ENCODE peak calls at places on chromosomes 11 and 22, in six cellular contexts. C is stomach; F is K562; S is CD8-positive, alpha-beta T cell; Y is IMR-90; Z is prostate gland. P is an unnamed sample. For H3K9me3 and H3K4me1, the result is how much of the 10 kb centered on the place peaks cover.

GRCh38 chr22:30733081-30733680 is 38.5 kb downstream of the OSBP2 start:
- DNase-seq in F (no peak), C (no peak), S (no peak), Y (peak), Z (no peak), P (no peak)

GRCh38 chr11:613369-613968 is 2.3 kb downstream of the IRF7 start:
- DNase-seq in Z (peak), Y (no peak), S (peak), F (peak), C (peak), P (peak)

GRCh38 chr11:65236194-65237059 is 25.3 kb upstream of the POLA2 start:
- DNase-seq in Y (no peak), S (no peak), Z (no peak), F (no peak), C (no peak), P (no peak)

GRCh38 chr22:31764785-31765184 is 11.0 kb downstream of the DEPDC5 start:
- DNase-seq in Z (no peak), C (no peak), S (no peak), F (peak), Y (no peak), P (no peak)

GRCh38 chr22:37742374-37743092 is 45.7 kb downstream of the TRIOBP start:
- DNase-seq in Y (peak), S (no peak), Z (no peak), F (peak), C (peak), P (no peak)

GRCh38 chr11:1228183-1228821 is 5.4 kb downstream of the MUC5B start:
- DNase-seq in C (no peak), S (no peak), F (no peak), Y (no peak), Z (no peak), P (peak)

GRCh38 chr11:81070948-81071347 is 1630.1 kb upstream of the TENM4 start:
- DNase-seq in Z (no peak), F (no peak), C (no peak), Y (no peak), S (no peak), P (no peak)

GRCh38 chr11:30426781-30427180 is 103.9 kb downstream of the ARL14EP start:
- DNase-seq in F (no peak), S (no peak), C (no peak), Z (peak), Y (no peak), P (no peak)

GRCh38 chr11:62546244-62546936 is at the start of gene AHNAK:
- DNase-seq in F (peak), Y (peak), Z (peak), S (peak), C (peak), P (peak)
- H3K4me3 ChIP-seq in F (peak), Y (peak), Z (peak), S (peak), C (peak), P (peak)

GRCh38 chr11:22371188-22371587 is 33.0 kb downstream of the SLC17A6 start:
- DNase-seq in S (no peak), C (no peak), Y (no peak), F (no peak), Z (no peak), P (no peak)
- H3K9me3 ChIP-seq in S (under half), C (under half), Y (under half), F (under half), Z (under half), P (under half)

GRCh38 chr11:36373040-36374010 is 77.2 kb downstream of the PRR5L start:
- DNase-seq in C (no peak), Z (no peak), F (no peak), S (no peak), Y (no peak), P (no peak)

GRCh38 chr11:36376315-36376887 is 80.3 kb downstream of the PRR5L start:
- DNase-seq in F (no peak), Y (peak), Z (no peak), C (peak), S (no peak), P (no peak)

GRCh38 chr11:36375348-36376314 is 79.5 kb downstream of the PRR5L start:
- DNase-seq in Z (no peak), S (no peak), F (no peak), C (no peak), Y (no peak), P (no peak)

GRCh38 chr11:36376888-36377758 is 81.0 kb downstream of the PRR5L start:
- DNase-seq in S (peak), C (peak), Z (no peak), Y (peak), F (no peak), P (peak)

DNA sequence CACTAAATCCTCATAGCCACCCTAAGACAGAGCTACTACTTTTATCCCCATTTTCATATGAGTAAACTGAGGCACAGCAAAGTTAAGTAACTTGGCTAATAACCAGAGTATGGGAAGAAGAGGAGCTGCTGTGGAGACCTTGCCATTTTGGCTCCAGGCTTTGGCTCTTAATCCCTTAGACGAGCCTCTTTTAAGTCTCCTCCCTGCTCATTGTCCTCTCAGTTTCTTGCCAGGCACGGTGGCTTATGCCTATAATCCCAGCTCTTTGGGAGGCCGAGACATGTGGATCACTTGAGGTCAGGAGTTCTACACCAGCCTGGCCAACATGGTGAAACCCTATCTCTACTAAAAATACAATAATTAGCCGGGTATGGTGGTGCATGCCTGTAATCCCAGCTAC is 78.6 kb downstream of the PRR5L start:
- DNase-seq in Y (no peak), S (no peak), F (no peak), Z (no peak), C (no peak), P (no peak)
- H3K4me1 ChIP-seq in Y (under half), S (under half), F (under half), Z (under half), C (under half), P (under half)

GRCh38 chr11:67613960-67614715 is 7.4 kb downstream of the NDUFV1 start:
- DNase-seq in Z (no peak), C (peak), Y (peak), S (peak), F (peak), P (peak)
- H3K4me3 ChIP-seq in Z (peak), C (peak), Y (no peak), S (peak), F (no peak), P (no peak)

DNA sequence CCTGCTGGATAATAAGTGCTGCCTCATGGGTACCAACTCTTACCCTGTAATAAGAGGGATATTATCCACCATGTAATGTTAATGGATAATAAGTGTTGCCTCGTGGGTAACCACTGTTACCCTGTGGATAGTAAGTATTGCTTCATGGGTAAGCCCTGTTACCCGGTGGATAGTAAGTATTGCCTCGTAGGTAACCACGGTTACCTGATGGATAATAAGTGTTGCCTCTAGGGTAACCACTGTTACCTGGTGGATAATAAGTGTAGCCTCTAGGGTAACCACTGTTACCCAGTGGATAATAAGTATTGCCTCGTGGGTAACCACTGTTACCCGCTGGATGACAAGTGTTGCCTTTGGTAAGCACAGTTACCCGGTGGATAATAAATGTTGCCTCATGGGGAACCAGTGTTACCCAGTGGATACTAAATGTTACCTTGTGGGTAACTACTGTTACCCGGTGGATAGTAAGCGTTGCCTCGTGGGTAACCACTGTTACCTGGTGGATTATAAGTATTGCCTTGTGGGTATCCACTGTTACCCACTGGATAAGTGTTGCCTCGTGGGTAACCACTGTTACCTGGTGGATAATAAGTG is 18.6 kb upstream of the NXPE4 start:
- DNase-seq in Z (no peak), C (no peak), S (no peak), Y (no peak), F (no peak), P (no peak)
- H3K9me3 ChIP-seq in Z (under half), C (under half), S (under half), Y (under half), F (under half), P (under half)

DNA sequence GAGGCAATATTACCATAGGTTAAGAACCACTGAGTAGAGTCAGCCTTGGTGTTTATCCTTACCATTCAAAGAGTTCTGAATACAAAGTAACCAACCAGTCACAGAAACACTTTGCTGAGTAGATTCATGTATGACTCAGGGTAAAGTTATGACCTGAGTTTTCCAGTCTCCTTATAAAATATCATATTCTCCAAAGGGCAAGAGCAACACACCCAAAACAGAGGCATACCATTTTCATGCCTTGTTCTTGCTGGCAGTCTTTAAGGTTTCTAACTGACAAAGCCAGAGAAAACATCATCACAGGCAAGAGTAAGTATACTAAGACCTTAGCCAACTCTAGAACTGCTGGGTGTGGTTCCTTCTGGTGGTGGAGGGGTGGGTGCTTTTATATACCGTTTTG is 3.2 kb downstream of the ATL3 start:
- DNase-seq in Y (peak), F (no peak), C (no peak), S (no peak), Z (no peak), P (no peak)
- H3K4me1 ChIP-seq in Y (under half), F (under half), C (half or more), S (under half), Z (under half), P (under half)

GRCh38 chr11:47148903-47149535 is 27.7 kb downstream of the ARFGAP2 start:
- DNase-seq in S (no peak), Z (no peak), C (peak), Y (peak), F (no peak), P (peak)

GRCh38 chr11:47148274-47148673 is 28.4 kb downstream of the ARFGAP2 start:
- DNase-seq in F (no peak), C (no peak), S (no peak), Z (no peak), Y (no peak), P (no peak)

GRCh38 chr11:47147250-47147649 is 29.4 kb downstream of the ARFGAP2 start:
- DNase-seq in Z (no peak), Y (no peak), S (no peak), F (no peak), C (no peak), P (no peak)

GRCh38 chr11:47143322-47143721 is 33.4 kb downstream of the ARFGAP2 start:
- DNase-seq in Y (peak), F (no peak), S (no peak), Z (peak), C (no peak), P (peak)

DNA sequence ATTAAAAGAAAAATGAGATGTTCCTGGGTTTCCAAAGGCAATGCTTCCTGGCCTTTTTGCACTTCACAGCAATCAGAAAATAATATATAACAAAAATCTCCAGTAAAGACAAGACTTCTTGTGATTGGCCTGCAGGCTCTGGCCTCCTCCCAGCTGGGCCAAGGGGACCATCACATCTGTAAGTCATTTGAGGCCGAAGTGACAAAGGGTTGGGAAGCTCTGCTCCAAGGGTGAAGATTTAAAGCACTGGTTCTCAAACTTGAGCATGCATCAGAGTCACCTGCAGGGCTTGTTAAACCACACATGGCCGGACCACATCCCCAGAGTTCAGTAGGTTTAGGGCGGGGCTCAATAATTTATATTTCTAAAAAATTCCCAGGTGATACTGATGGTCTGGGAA is 32.1 kb downstream of the ARFGAP2 start:
- DNase-seq in Y (no peak), C (no peak), S (no peak), Z (no peak), F (no peak), P (no peak)
- H3K4me3 ChIP-seq in Y (no peak), C (no peak), S (no peak), Z (no peak), F (no peak), P (no peak)

GRCh38 chr22:48143856-48144255 is 1381.4 kb downstream of the TBC1D22A start:
- DNase-seq in Y (no peak), C (no peak), S (no peak), Z (no peak), F (no peak), P (no peak)
- H3K9me3 ChIP-seq in Y (half or more), C (under half), S (under half), Z (under half), F (under half), P (under half)

P was measured in BE2C.